ENCODE peak calls at places on chromosomes 12 and 14, in four cellular contexts. One of them, this sample, is unnamed.

GRCh38 chr12:64825143-64826011 is 930 bp downstream of the TBC1D30 start:
- DNase-seq in transverse colon: no peak
- DNase-seq in A549: no peak
- DNase-seq in A673: no peak
- DNase-seq in this sample: peak; percentile 67

GRCh38 chr14:33652566-33653320 is 298.1 kb downstream of the EGLN3 start:
- DNase-seq in transverse colon: no peak
- DNase-seq in A549: no peak
- DNase-seq in A673: no peak
- DNase-seq in this sample: no peak

GRCh38 chr12:33450480-33450879 is 10.9 kb upstream of the SYT10 start:
- DNase-seq in transverse colon: no peak
- DNase-seq in A549: no peak
- DNase-seq in A673: no peak
- DNase-seq in this sample: no peak

GRCh38 chr12:112427760-112428159 is 9.0 kb downstream of the PTPN11 start:
- DNase-seq in transverse colon: no peak
- DNase-seq in A549: no peak
- DNase-seq in A673: no peak
- DNase-seq in this sample: no peak

GRCh38 chr14:103118663-103119404 is 4.4 kb upstream of the TNFAIP2 start:
- DNase-seq in transverse colon: peak; percentile 61
- DNase-seq in A549: no peak
- DNase-seq in A673: no peak
- DNase-seq in this sample: peak; percentile 97

GRCh38 chr14:104665092-104665662 is 24.2 kb upstream of the INF2 start:
- DNase-seq in transverse colon: no peak
- DNase-seq in A549: no peak
- DNase-seq in A673: no peak
- DNase-seq in this sample: no peak

GRCh38 chr12:39503445-39503844 is 60.5 kb upstream of the KIF21A start:
- DNase-seq in transverse colon: no peak
- DNase-seq in A549: peak; percentile 38
- DNase-seq in A673: no peak
- DNase-seq in this sample: no peak

GRCh38 chr14:75283884-75284563 is 5.4 kb downstream of the FOS start:
- DNase-seq in transverse colon: peak; percentile 78
- DNase-seq in A549: no peak
- DNase-seq in A673: no peak
- DNase-seq in this sample: no peak

GRCh38 chr12:50734409-50735263 is 29.3 kb upstream of the ATF1 start:
- DNase-seq in transverse colon: no peak
- DNase-seq in A549: peak; percentile 51
- DNase-seq in A673: peak; percentile 72
- DNase-seq in this sample: no peak

GRCh38 chr12:124921200-124922008 is 7.0 kb upstream of the UBC start:
- DNase-seq in transverse colon: peak; percentile 78
- DNase-seq in A549: no peak
- DNase-seq in A673: peak; percentile 82
- DNase-seq in this sample: peak; percentile 74

GRCh38 chr14:22218729-22219128 is 370.3 kb downstream of the DAD1 start:
- DNase-seq in transverse colon: no peak
- DNase-seq in A549: no peak
- DNase-seq in A673: no peak
- DNase-seq in this sample: no peak

GRCh38 chr12:56687225-56688128 is 607 bp downstream of the PTGES3 start:
- DNase-seq in transverse colon: peak; percentile 69
- DNase-seq in A549: peak; percentile 21
- DNase-seq in A673: peak; percentile 48
- DNase-seq in this sample: peak; percentile 91

GRCh38 chr14:32404784-32405573 is 75.9 kb downstream of the AKAP6 start:
- DNase-seq in transverse colon: no peak
- DNase-seq in A549: no peak
- DNase-seq in A673: no peak
- DNase-seq in this sample: no peak

GRCh38 chr14:31118892-31119291 is 88.7 kb downstream of the HECTD1 start:
- DNase-seq in transverse colon: no peak
- DNase-seq in A549: no peak
- DNase-seq in A673: no peak
- DNase-seq in this sample: no peak

GRCh38 chr14:94581127-94581999 is at the start of gene SERPINA5:
- DNase-seq in transverse colon: no peak
- DNase-seq in A549: no peak
- DNase-seq in A673: no peak
- DNase-seq in this sample: no peak

GRCh38 chr12:108814462-108815211 is 42.7 kb downstream of the SSH1 start:
- DNase-seq in transverse colon: no peak
- DNase-seq in A549: no peak
- DNase-seq in A673: no peak
- DNase-seq in this sample: no peak

GRCh38 chr14:95697764-95698163 is 11.5 kb downstream of the TCL1B start:
- DNase-seq in transverse colon: no peak
- DNase-seq in A549: no peak
- DNase-seq in A673: no peak
- DNase-seq in this sample: no peak

GRCh38 chr12:122888232-122888752 is 7.6 kb downstream of the VPS37B start:
- DNase-seq in transverse colon: peak; percentile 78
- DNase-seq in A549: peak; percentile 74
- DNase-seq in A673: peak; percentile 68
- DNase-seq in this sample: peak; percentile 83

GRCh38 chr12:48572326-48572725 is 2.5 kb upstream of the LALBA start:
- DNase-seq in transverse colon: no peak
- DNase-seq in A549: no peak
- DNase-seq in A673: peak; percentile 11
- DNase-seq in this sample: no peak

GRCh38 chr14:65226824-65227604 is 124.7 kb upstream of the MAX start:
- DNase-seq in transverse colon: peak; percentile 84
- DNase-seq in A549: no peak
- DNase-seq in A673: peak; percentile 45
- DNase-seq in this sample: no peak

GRCh38 chr12:123094349-123095073 is 56.4 kb downstream of the PITPNM2 start:
- DNase-seq in transverse colon: peak; percentile 33
- DNase-seq in A549: peak; percentile 82
- DNase-seq in A673: no peak
- DNase-seq in this sample: no peak

GRCh38 chr14:74979029-74979428 is 23.6 kb upstream of the PGF start:
- DNase-seq in transverse colon: no peak
- DNase-seq in A549: no peak
- DNase-seq in A673: no peak
- DNase-seq in this sample: no peak

GRCh38 chr12:28034271-28034670 is 61.7 kb upstream of the PTHLH start:
- DNase-seq in transverse colon: no peak
- DNase-seq in A549: no peak
- DNase-seq in A673: no peak
- DNase-seq in this sample: no peak

DNA sequence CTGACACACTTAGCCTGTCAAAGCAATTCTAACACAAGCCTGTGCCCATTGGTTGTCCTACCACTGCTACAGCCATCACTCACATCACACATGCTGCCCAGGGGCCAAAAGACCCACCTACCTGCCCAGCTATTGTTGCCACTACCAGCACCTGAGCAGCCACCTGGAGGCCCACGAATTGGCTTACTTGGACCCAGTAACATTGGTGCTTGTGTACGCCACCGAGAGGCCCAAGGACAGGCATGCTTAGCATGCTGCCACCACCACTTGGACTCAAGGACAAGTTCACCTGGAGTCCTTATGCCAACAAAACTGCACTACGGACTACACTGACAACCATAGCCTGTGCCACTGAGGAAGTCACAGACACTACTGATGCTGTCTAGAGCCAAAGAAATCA is 221.1 kb downstream of the SLC38A4 start:
- DNase-seq in transverse colon: no peak
- DNase-seq in A549: no peak
- DNase-seq in A673: no peak
- DNase-seq in this sample: no peak
- TF ChIP-seq CTCF in transverse colon: no peak
- TF ChIP-seq CTCF in A549: no peak
- TF ChIP-seq CTCF in A673: no peak
- TF ChIP-seq CTCF in this sample: no peak

DNA sequence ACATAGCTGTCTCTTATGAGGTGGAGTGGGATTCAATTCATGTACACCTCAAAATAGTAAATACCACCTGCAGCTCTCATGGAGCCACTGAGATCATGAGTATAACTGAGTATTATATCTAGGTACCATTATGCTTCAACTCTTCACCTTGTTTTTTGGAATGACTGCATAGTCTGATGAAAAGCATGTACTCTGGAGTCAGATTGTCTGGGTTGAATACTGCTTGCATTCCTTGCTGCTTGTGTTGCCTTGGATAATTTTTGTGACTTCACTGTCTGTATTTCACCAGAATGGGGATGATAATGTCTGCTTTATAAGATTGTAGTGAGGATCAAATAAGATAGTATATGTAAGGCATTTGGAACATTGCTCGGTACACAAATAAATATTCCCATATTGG is 54.2 kb downstream of the SUSD6 start:
- DNase-seq in transverse colon: no peak
- DNase-seq in A549: no peak
- DNase-seq in A673: no peak
- DNase-seq in this sample: no peak
- H3K4me1 ChIP-seq in transverse colon: peaks cover 54% of the 10 kb centered on the region
- H3K4me1 ChIP-seq in A549: peaks cover 55% of the 10 kb centered on the region
- H3K4me1 ChIP-seq in A673: no peaks in the 10 kb centered on the region
- H3K4me1 ChIP-seq in this sample: peaks cover 43% of the 10 kb centered on the region

DNA sequence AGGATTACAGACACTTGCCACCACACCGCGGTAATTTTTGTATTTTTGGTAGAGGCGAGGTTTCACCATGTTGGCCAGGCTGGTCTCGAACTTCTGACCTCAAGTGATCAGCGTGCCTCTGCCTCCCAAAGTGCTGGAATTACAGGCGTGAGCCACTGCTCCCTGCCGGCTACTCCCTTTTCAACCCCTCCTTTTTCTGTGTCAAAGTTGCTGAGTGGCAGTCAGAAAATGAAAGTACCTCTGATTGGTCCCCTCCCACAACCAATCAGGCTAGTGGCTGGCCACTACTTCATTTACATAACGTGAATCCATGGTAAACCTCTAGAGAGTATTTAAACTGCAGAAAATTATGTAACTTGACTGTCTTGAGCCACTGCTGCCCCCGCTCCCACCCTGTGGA is 5.9 kb downstream of the RESF1 start:
- DNase-seq in transverse colon: no peak
- DNase-seq in A549: no peak
- DNase-seq in A673: peak; percentile 35
- DNase-seq in this sample: no peak
- H3K4me3 ChIP-seq in transverse colon: no peak overlapping the region
- H3K4me3 ChIP-seq in A549: no peak overlapping the region
- H3K4me3 ChIP-seq in A673: no peak overlapping the region
- H3K4me3 ChIP-seq in this sample: peak overlapping the region; percentile 66

DNA sequence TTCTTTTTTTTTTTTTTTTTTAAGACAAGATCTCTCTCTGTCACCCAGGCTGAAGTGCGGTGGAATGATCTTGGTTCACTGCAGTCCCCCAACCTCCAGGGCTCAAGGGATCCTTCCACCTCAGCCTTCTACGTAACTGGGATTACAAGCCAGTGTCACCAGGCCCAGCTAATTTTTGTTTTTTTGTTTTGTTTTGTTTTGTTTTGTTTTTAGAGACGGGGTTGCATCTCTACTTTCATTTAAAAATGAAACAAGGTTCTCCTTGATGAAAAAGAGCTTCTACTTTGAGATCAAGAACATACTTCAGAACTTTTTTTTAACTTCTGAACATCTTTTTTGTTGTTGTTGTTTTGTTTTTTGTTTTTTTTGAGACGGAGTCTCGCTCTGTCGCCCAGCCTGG is 121.7 kb upstream of the PRB2 start:
- DNase-seq in transverse colon: no peak
- DNase-seq in A549: no peak
- DNase-seq in A673: no peak
- DNase-seq in this sample: no peak
- TF ChIP-seq CTCF in transverse colon: no peak
- TF ChIP-seq CTCF in A549: no peak
- TF ChIP-seq CTCF in A673: no peak
- TF ChIP-seq CTCF in this sample: no peak

GRCh38 chr12:54262403-54262925 is 17.5 kb downstream of the CBX5 start:
- DNase-seq in transverse colon: no peak
- DNase-seq in A549: no peak
- DNase-seq in A673: peak; percentile 75
- DNase-seq in this sample: no peak

GRCh38 chr12:54259194-54260011 is 20.5 kb downstream of the CBX5 start:
- DNase-seq in transverse colon: peak; percentile 64
- DNase-seq in A549: peak; percentile 95
- DNase-seq in A673: peak; percentile 97
- DNase-seq in this sample: peak; percentile 81

GRCh38 chr12:54265364-54265812 is 14.5 kb downstream of the CBX5 start:
- DNase-seq in transverse colon: no peak
- DNase-seq in A549: no peak
- DNase-seq in A673: no peak
- DNase-seq in this sample: no peak

GRCh38 chr12:54258286-54258685 is 21.6 kb downstream of the CBX5 start:
- DNase-seq in transverse colon: no peak
- DNase-seq in A549: no peak
- DNase-seq in A673: peak; percentile 61
- DNase-seq in this sample: no peak

DNA sequence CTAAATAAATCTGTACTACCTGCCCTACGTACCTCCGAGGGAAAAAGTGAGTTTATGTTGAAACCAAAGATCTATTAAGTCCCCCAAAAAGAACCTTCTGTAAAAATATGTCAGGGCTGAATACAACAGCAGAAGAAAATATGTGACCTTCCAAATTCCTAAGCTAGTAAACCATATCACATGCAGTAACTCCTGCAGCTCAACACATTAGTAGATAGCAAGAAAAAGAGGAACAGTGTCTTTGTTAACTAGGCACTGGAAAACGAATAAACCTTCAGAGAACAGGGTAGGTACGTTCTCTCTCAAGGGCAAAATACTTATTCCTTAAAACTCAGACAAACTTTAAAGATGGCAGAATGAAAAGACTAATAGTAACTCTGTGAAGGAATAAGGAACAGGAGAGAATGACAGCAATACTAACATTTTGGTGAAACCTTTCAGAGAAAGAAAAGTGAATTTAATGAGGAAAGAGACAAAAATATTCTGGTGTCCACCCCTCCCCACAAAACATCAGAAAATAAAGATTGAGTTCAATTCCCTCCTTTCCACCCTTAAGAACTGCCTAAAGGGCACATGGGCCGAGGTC is 18.0 kb downstream of the CBX5 start:
- DNase-seq in transverse colon: no peak
- DNase-seq in A549: no peak
- DNase-seq in A673: no peak
- DNase-seq in this sample: no peak
- H3K4me1 ChIP-seq in transverse colon: peaks cover 27% of the 10 kb centered on the region
- H3K4me1 ChIP-seq in A549: peaks cover 55% of the 10 kb centered on the region
- H3K4me1 ChIP-seq in A673: peaks cover 53% of the 10 kb centered on the region
- H3K4me1 ChIP-seq in this sample: peaks cover 6% of the 10 kb centered on the region

This sample was measured in left lung.